ENCODE peak calls at places on chromosomes 2 and 18, in four cellular contexts. X is PC-3, R is SK-N-SH, K is keratinocyte. J is an unnamed sample. For H3K36me3 and H4K20me1, the result is how much of the 10 kb centered on the place peaks cover.

GRCh38 chr2:171409436-171409971 is 24.3 kb downstream of the METTL8 start:
- DNase-seq in X (no peak), R (no peak), K (no peak), J (no peak)

GRCh38 chr2:32491346-32491745 is 134.5 kb downstream of the BIRC6 start:
- DNase-seq in K (no peak), X (no peak), R (no peak), J (no peak)

GRCh38 chr2:175309799-175310198 is 128.3 kb upstream of the ATP5MC3 start:
- DNase-seq in K (no peak), X (peak), R (peak), J (no peak)

GRCh38 chr18:77765468-77765867 is 515.8 kb downstream of the GALR1 start:
- DNase-seq in X (peak), K (no peak), R (peak), J (no peak)

GRCh38 chr2:219533930-219534661 is 9.5 kb downstream of the CHPF start:
- DNase-seq in X (no peak), R (no peak), K (no peak), J (no peak)

GRCh38 chr2:107808986-107809385 is 17.7 kb upstream of the RGPD4 start:
- DNase-seq in R (no peak), X (peak), K (no peak), J (no peak)

GRCh38 chr2:63780483-63781155 is 61.1 kb upstream of the UGP2 start:
- DNase-seq in X (no peak), R (no peak), K (no peak), J (no peak)

GRCh38 chr2:146801886-146802285 is 1042.9 kb upstream of the ACVR2A start:
- DNase-seq in K (no peak), X (peak), R (no peak), J (no peak)

GRCh38 chr2:207035855-207036254 is 96.5 kb downstream of the CPO start:
- DNase-seq in K (no peak), R (no peak), X (no peak), J (no peak)

GRCh38 chr18:61731693-61732376 is 161.0 kb downstream of the RNF152 start:
- DNase-seq in K (no peak), X (no peak), R (no peak), J (no peak)

GRCh38 chr18:37987901-37988300 is 422.3 kb upstream of the CELF4 start:
- DNase-seq in R (no peak), X (no peak), K (no peak), J (no peak)

GRCh38 chr18:46104128-46104911 is at the start of gene HAUS1:
- DNase-seq in R (peak), X (peak), K (peak), J (peak)

GRCh38 chr2:171882095-171882769 is 11.8 kb downstream of the SLC25A12 start:
- DNase-seq in K (no peak), R (no peak), X (no peak), J (no peak)

GRCh38 chr2:175180701-175181103 is 808 bp downstream of the ATP5MC3 start:
- DNase-seq in K (no peak), R (peak), X (peak), J (no peak)

GRCh38 chr18:49016648-49017539 is 66.1 kb upstream of the SMAD7 start:
- DNase-seq in X (peak), K (no peak), R (peak), J (peak)

GRCh38 chr2:181128199-181128598 is 147.8 kb downstream of the UBE2E3 start:
- DNase-seq in X (no peak), K (no peak), R (no peak), J (no peak)

GRCh38 chr2:102664439-102665042 is 45.2 kb downstream of the SLC9A2 start:
- DNase-seq in K (peak), R (no peak), X (peak), J (no peak)

GRCh38 chr18:72194072-72194471 is 350.1 kb downstream of the CBLN2 start:
- DNase-seq in R (no peak), X (no peak), K (no peak), J (no peak)

GRCh38 chr18:50310080-50310479 is 22.6 kb upstream of the CXXC1 start:
- DNase-seq in X (no peak), R (no peak), K (no peak), J (no peak)
- H3K4me3 ChIP-seq in X (no peak), R (no peak), K (no peak), J (no peak)

DNA sequence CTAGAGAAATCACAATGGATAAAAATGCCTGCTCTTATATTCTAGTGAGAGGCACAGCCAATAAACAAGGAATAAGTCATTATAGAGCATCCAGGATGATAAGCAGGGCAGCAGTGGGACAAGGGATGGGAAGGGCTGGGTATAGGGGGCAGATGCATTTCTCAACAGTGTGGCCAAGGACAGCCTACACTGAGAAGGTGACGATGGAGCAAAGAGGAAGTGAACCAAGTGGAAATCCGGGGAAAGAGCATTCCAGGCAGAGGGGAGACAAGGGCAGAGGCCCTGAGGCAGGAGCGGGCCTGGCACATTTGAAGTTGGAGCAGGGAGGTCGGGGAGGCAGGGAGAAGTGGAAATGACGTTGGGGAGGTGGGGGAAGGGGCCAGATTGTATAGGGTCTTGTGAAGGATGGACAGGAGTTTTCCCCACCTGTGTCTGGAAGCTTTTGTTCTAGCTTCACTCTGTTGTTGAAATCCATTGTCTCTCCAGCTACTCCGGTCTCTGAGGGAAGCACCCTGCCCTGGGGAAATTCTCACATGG is 17.6 kb downstream of the TMEM177 start:
- DNase-seq in K (no peak), X (no peak), R (no peak), J (no peak)
- H3K36me3 ChIP-seq in K (under half), X (under half), R (under half), J (under half)

GRCh38 chr2:217802876-217803638 is 199.7 kb downstream of the TNS1 start:
- DNase-seq in X (no peak), R (no peak), K (no peak), J (no peak)

GRCh38 chr2:217804338-217804737 is 198.5 kb downstream of the TNS1 start:
- DNase-seq in X (no peak), R (no peak), K (no peak), J (no peak)

GRCh38 chr2:217804786-217805678 is 197.8 kb downstream of the TNS1 start:
- DNase-seq in X (no peak), K (no peak), R (peak), J (no peak)

GRCh38 chr2:217802261-217802660 is 200.5 kb downstream of the TNS1 start:
- DNase-seq in R (no peak), X (no peak), K (no peak), J (no peak)

GRCh38 chr2:217803639-217803932 is 199.2 kb downstream of the TNS1 start:
- DNase-seq in K (no peak), X (no peak), R (no peak), J (no peak)
- H4K20me1 ChIP-seq in K (under half), X (under half), R (under half), J (under half)

DNA sequence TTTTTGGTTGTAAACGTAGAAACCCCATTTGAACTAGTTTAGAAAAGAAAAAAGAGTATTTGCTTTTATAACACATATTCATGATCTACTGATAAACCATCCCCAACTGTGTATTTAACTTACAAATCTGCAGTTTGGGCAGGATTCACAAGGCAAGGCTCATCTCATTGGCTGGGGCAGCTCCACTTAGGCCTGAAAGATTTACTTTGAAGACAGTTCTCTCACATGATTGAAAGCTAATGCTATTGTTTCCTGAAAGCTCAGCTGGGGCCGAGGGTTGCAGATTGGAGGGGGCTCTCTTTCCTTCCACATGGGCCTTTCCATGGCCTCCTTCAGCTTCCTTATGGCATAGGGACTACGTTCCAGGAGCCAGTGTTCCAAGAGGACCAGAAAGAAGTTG is 47.4 kb downstream of the ARHGAP15 start:
- DNase-seq in K (no peak), R (no peak), X (no peak), J (no peak)
- H3K4me3 ChIP-seq in K (no peak), R (no peak), X (no peak), J (no peak)

GRCh38 chr2:25234756-25235155 is 66.4 kb upstream of the POMC start:
- DNase-seq in R (no peak), K (no peak), X (no peak), J (peak)

GRCh38 chr2:25230626-25231311 is 62.4 kb upstream of the POMC start:
- DNase-seq in K (no peak), R (peak), X (no peak), J (peak)

GRCh38 chr2:25230128-25230527 is 61.7 kb upstream of the POMC start:
- DNase-seq in K (no peak), R (no peak), X (no peak), J (no peak)

GRCh38 chr2:25233916-25234610 is 65.7 kb upstream of the POMC start:
- DNase-seq in K (no peak), X (no peak), R (no peak), J (peak)

GRCh38 chr2:25232248-25232825 is 64.0 kb upstream of the POMC start:
- DNase-seq in X (no peak), K (no peak), R (no peak), J (peak)
- H3K36me3 ChIP-seq in X (under half), K (under half), R (under half), J (under half)

GRCh38 chr2:113181491-113182051 is 7.8 kb downstream of the PSD4 start:
- DNase-seq in X (no peak), R (no peak), K (no peak), J (no peak)
- H4K20me1 ChIP-seq in X (under half), R (under half), K (under half), J (under half)

GRCh38 chr2:27378809-27379290 is 1.7 kb downstream of the ZNF513 start:
- DNase-seq in X (no peak), R (no peak), K (no peak), J (peak)
- H3K4me3 ChIP-seq in X (peak), R (peak), K (no peak), J (peak)

J was measured in osteoblast.